ENCODE peak calls at places on chromosomes 2 and 18, in seven cellular contexts. B, S, V, Z, T, R and K are unnamed samples.

GRCh38 chr2:191048073-191048472 is 34.1 kb upstream of the STAT1 start:
- DNase-seq in B (no peak), S (no peak), V (no peak), Z (no peak), T (no peak), R (no peak), K (no peak)

GRCh38 chr2:178478442-178479274 is at the start of gene FKBP7:
- DNase-seq in B (peak; percentile 60), S (peak; percentile 33), V (peak; percentile 79), Z (peak; percentile 82), T (peak; percentile 85), R (peak; percentile 84), K (peak; percentile 80)

GRCh38 chr2:25460261-25460905 is 118.7 kb upstream of the DNMT3A start:
- DNase-seq in B (no peak), S (no peak), V (no peak), Z (no peak), T (no peak), R (no peak), K (no peak)

GRCh38 chr2:152031747-152032146 is 67.1 kb downstream of the CACNB4 start:
- DNase-seq in B (no peak), S (no peak), V (no peak), Z (no peak), T (no peak), R (no peak), K (no peak)

GRCh38 chr2:10954856-10955818 is 43.4 kb downstream of the KCNF1 start:
- DNase-seq in B (no peak), S (no peak), V (no peak), Z (no peak), T (no peak), R (no peak), K (no peak)

GRCh38 chr2:60306231-60306861 is 247.1 kb downstream of the BCL11A start:
- DNase-seq in B (no peak), S (no peak), V (no peak), Z (no peak), T (no peak), R (no peak), K (no peak)

GRCh38 chr2:204277226-204277625 is 268.0 kb upstream of the PARD3B start:
- DNase-seq in B (no peak), S (no peak), V (no peak), Z (no peak), T (no peak), R (no peak), K (no peak)

GRCh38 chr2:104976603-104977120 is 61.2 kb upstream of the MRPS9 start:
- DNase-seq in B (peak; percentile 40), S (peak; percentile 62), V (peak; percentile 38), Z (peak; percentile 33), T (peak; percentile 27), R (peak; percentile 63), K (peak; percentile 54)

GRCh38 chr2:64524604-64525322 is 635 bp downstream of the AFTPH start:
- DNase-seq in B (no peak), S (no peak), V (peak; percentile 56), Z (peak; percentile 30), T (no peak), R (no peak), K (no peak)

GRCh38 chr2:236661064-236661761 is 91.6 kb downstream of the ACKR3 start:
- DNase-seq in B (no peak), S (no peak), V (no peak), Z (no peak), T (no peak), R (no peak), K (no peak)

GRCh38 chr2:28543316-28544068 is 47.6 kb downstream of the PLB1 start:
- DNase-seq in B (no peak), S (no peak), V (no peak), Z (no peak), T (no peak), R (no peak), K (no peak)

GRCh38 chr2:200380139-200380561 is 73.7 kb downstream of the SPATS2L start:
- DNase-seq in B (no peak), S (no peak), V (no peak), Z (no peak), T (no peak), R (no peak), K (no peak)

GRCh38 chr2:213152065-213152794 is 818 bp upstream of the IKZF2 start:
- DNase-seq in B (peak; percentile 2), S (no peak), V (peak; percentile 42), Z (peak; percentile 27), T (peak; percentile 36), R (no peak), K (peak; percentile 56)

GRCh38 chr2:231764752-231765151 is 16.3 kb downstream of the PDE6D start:
- DNase-seq in B (no peak), S (no peak), V (no peak), Z (no peak), T (no peak), R (no peak), K (no peak)

GRCh38 chr2:31475692-31476091 is 61.1 kb upstream of the XDH start:
- DNase-seq in B (no peak), S (no peak), V (no peak), Z (no peak), T (no peak), R (no peak), K (no peak)

GRCh38 chr2:233385489-233386044 is 31.3 kb downstream of the DGKD start:
- DNase-seq in B (no peak), S (peak; percentile 63), V (no peak), Z (no peak), T (no peak), R (no peak), K (no peak)

GRCh38 chr2:176552456-176553135 is 283.4 kb downstream of the MTX2 start:
- DNase-seq in B (no peak), S (no peak), V (no peak), Z (no peak), T (no peak), R (no peak), K (no peak)

GRCh38 chr2:38720613-38721241 is 30.4 kb downstream of the SRSF7 start:
- DNase-seq in B (no peak), S (peak; percentile 40), V (no peak), Z (no peak), T (no peak), R (no peak), K (no peak)

GRCh38 chr2:173860082-173860481 is 105.1 kb downstream of the SP3 start:
- DNase-seq in B (no peak), S (no peak), V (no peak), Z (no peak), T (no peak), R (no peak), K (no peak)

GRCh38 chr2:22273853-22274252 is 1111.1 kb upstream of the KLHL29 start:
- DNase-seq in B (no peak), S (no peak), V (no peak), Z (no peak), T (no peak), R (no peak), K (no peak)

GRCh38 chr2:216083464-216084279 is 2.0 kb downstream of the TMEM169 start:
- DNase-seq in B (no peak), S (no peak), V (no peak), Z (peak; percentile 70), T (peak; percentile 20), R (no peak), K (peak; percentile 47)

GRCh38 chr2:213545964-213546363 is 261.7 kb downstream of the SPAG16 start:
- DNase-seq in B (no peak), S (no peak), V (no peak), Z (no peak), T (no peak), R (no peak), K (no peak)

GRCh38 chr2:9538000-9538507 is 17.6 kb downstream of the ADAM17 start:
- DNase-seq in B (no peak), S (no peak), V (no peak), Z (no peak), T (no peak), R (no peak), K (no peak)
- TF ChIP-seq SP1 in B (no peak), S (no peak), V (no peak), Z (no peak), T (no peak), R (no peak), K (no peak)

GRCh38 chr2:128396946-128397345 is 78.3 kb upstream of the HS6ST1 start:
- DNase-seq in B (no peak), S (no peak), V (no peak), Z (no peak), T (no peak), R (no peak), K (no peak)
- TF ChIP-seq SP1 in B (no peak), S (no peak), V (no peak), Z (no peak), T (no peak), R (no peak), K (no peak)

DNA sequence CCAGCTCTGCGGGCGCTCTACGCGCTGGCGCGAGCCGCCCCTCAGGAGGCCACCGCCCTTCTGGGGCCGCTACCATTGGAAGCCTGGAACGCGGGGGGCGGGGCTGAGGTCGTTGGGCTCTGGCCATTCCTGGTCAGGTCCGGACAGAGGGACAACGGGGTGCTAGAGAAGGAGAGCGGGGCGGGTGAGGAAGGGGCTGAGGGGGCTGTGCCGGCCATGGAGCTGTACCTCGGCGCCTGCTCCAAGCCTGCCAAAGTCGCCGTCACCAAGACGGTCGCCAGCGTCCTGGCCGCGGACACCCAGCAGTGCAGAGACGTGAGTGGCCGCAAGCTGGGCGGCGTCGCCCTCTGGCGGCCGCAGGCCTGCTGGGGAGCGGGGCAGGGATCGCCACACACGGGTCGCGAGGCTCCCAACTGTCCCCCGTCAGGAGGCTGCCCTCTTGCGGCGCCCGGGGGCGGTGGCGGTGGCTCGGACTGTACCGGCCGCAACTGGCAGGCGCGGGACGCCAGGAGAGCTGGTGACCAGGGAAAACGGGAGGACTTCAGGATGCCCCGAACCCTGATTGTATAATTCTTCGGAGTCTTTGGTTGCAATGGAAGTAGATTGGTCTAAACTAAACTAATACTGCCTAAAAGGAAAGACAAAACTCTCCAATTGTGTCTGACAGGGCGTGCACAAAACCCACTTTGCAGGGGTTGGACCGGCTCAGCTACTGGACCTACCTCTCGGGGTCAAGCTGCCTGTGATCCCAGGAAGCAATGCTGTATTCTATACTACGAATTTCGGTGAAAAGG is at the start of gene FSIP2:
- DNase-seq in B (no peak), S (no peak), V (peak; percentile 87), Z (peak; percentile 65), T (peak; percentile 50), R (peak; percentile 98), K (peak; percentile 97)
- TF ChIP-seq SP1 in B (no peak), S (no peak), V (no peak), Z (no peak), T (no peak), R (no peak), K (peak; percentile 83)

DNA sequence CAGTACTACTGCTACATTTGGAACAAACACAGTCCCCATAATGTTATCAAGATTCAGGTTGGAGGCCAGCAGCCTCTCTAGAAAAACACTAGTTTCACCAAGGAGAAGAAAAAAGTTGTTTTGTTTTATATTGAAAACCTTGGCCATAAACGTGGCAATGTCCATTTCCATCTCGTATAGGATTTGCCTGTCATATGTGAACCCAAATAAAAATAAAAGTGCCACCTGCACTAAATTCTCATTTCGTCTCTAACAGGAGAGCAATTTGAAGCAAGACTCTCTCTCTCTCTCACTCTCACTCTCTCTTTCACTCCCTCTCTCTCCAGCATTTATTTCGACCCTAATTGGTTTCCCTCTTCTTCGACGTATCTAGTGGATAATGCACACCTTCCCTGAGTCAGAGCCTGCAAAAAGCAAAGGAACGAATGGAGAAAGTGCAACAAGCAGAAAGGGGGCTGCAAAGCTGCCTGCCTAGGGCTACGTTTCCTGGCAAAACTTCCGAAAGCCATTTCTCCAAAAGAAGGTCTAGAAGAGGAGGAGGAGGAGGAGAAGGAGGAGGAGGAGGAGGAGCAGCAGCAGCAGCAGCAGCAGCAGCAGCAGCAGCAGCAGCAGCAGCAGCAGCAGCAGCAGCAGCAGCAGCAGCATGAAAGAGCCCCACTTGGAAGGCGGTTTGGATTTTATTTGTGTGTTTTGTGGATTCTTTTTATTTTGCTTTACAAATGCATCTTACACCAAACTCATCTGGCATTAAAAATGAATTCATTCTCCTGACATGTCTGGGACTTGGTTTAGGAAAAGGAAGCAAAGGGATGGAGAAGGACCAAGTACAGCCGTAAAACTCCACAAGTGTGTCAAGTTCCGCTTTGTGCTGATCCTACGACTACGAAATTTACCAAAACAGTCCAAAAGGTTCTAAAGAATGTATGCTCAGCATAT is 2.1 kb downstream of the TCF4 start:
- DNase-seq in B (no peak), S (no peak), V (no peak), Z (no peak), T (no peak), R (no peak), K (peak; percentile 15)
- TF ChIP-seq SP1 in B (no peak), S (no peak), V (no peak), Z (no peak), T (no peak), R (no peak), K (no peak)